ENCODE peak calls at places on chromosome 13, in nine cellular contexts. L is AG10803, I is body of pancreas, P is prostate gland, B is Calu3, F is left lung, A is mucosa of descending colon, V is HFF-Myc, M is bronchial epithelial cell. Z is an unnamed sample.

GRCh38 chr13:29754486-29754806 is 96.0 kb downstream of the UBL3 start:
- DNase-seq in L (peak), I (no peak), P (no peak), B (no peak), F (no peak), A (no peak), V (no peak), M (no peak), Z (no peak)

GRCh38 chr13:51397262-51397933 is 55.4 kb downstream of the INTS6 start:
- DNase-seq in L (peak), I (peak), P (peak), B (no peak), F (no peak), A (peak), V (peak), M (no peak), Z (no peak)

GRCh38 chr13:86085890-86086289 is 286.7 kb upstream of the SLITRK6 start:
- DNase-seq in L (no peak), I (no peak), P (no peak), B (no peak), F (no peak), A (no peak), V (no peak), M (peak), Z (no peak)

GRCh38 chr13:62706035-62706434 is 1290.4 kb upstream of the PCDH20 start:
- DNase-seq in L (no peak), I (no peak), P (no peak), B (no peak), F (no peak), A (no peak), V (no peak), M (peak), Z (no peak)

GRCh38 chr13:105979586-105979985 is 555.9 kb downstream of the EFNB2 start:
- DNase-seq in L (peak), I (peak), P (peak), B (no peak), F (no peak), A (peak), V (no peak), M (peak), Z (no peak)

GRCh38 chr13:84831666-84832657 is 949.7 kb upstream of the SLITRK1 start:
- DNase-seq in L (no peak), I (no peak), P (no peak), B (no peak), F (peak), A (no peak), V (no peak), M (no peak), Z (no peak)

GRCh38 chr13:43546260-43546659 is 240.5 kb downstream of the ENOX1 start:
- DNase-seq in L (no peak), I (no peak), P (no peak), B (no peak), F (no peak), A (no peak), V (no peak), M (no peak), Z (no peak)

GRCh38 chr13:62387642-62388041 is 972.0 kb upstream of the PCDH20 start:
- DNase-seq in L (no peak), I (no peak), P (no peak), B (no peak), F (no peak), A (no peak), V (no peak), M (no peak), Z (no peak)

GRCh38 chr13:57858376-57858775 is 226.8 kb downstream of the PCDH17 start:
- DNase-seq in L (no peak), I (no peak), P (no peak), B (no peak), F (no peak), A (no peak), V (no peak), M (no peak), Z (no peak)

GRCh38 chr13:94112227-94112626 is 367.3 kb downstream of the DCT start:
- DNase-seq in L (peak), I (peak), P (no peak), B (no peak), F (no peak), A (peak), V (peak), M (peak), Z (no peak)

GRCh38 chr13:57611956-57612355 is 19.6 kb upstream of the PCDH17 start:
- DNase-seq in L (no peak), I (no peak), P (no peak), B (no peak), F (no peak), A (no peak), V (no peak), M (no peak), Z (no peak)

GRCh38 chr13:47598340-47598911 is 402.6 kb downstream of the SUCLA2 start:
- DNase-seq in L (peak), I (no peak), P (no peak), B (no peak), F (no peak), A (no peak), V (no peak), M (peak), Z (no peak)

GRCh38 chr13:99955747-99956472 is 15.7 kb downstream of the ZIC5 start:
- DNase-seq in L (peak), I (no peak), P (no peak), B (no peak), F (peak), A (no peak), V (no peak), M (no peak), Z (no peak)

GRCh38 chr13:22014469-22014868 is 343.6 kb downstream of the FGF9 start:
- DNase-seq in L (peak), I (no peak), P (peak), B (no peak), F (no peak), A (no peak), V (no peak), M (peak), Z (no peak)

GRCh38 chr13:99774644-99775043 is 196.9 kb downstream of the ZIC5 start:
- DNase-seq in L (no peak), I (no peak), P (peak), B (no peak), F (no peak), A (no peak), V (no peak), M (no peak), Z (no peak)

GRCh38 chr13:21005193-21005592 is 56.2 kb downstream of the LATS2 start:
- DNase-seq in L (no peak), I (no peak), P (no peak), B (no peak), F (no peak), A (no peak), V (no peak), M (no peak), Z (no peak)

GRCh38 chr13:44618326-44618725 is 42.2 kb upstream of the TSC22D1 start:
- DNase-seq in L (peak), I (no peak), P (no peak), B (no peak), F (no peak), A (no peak), V (no peak), M (no peak), Z (no peak)

GRCh38 chr13:94825507-94825906 is 113.2 kb upstream of the SOX21 start:
- DNase-seq in L (peak), I (peak), P (no peak), B (no peak), F (no peak), A (peak), V (peak), M (no peak), Z (no peak)

GRCh38 chr13:85313761-85314503 is 485.3 kb downstream of the SLITRK6 start:
- DNase-seq in L (peak), I (no peak), P (no peak), B (peak), F (no peak), A (no peak), V (peak), M (peak), Z (no peak)

GRCh38 chr13:92126399-92126798 is 728.0 kb downstream of the GPC5 start:
- DNase-seq in L (no peak), I (no peak), P (no peak), B (no peak), F (no peak), A (no peak), V (no peak), M (no peak), Z (no peak)

GRCh38 chr13:95298971-95299627 is 2.2 kb downstream of the ABCC4 start:
- DNase-seq in L (peak), I (no peak), P (no peak), B (no peak), F (no peak), A (no peak), V (peak), M (peak), Z (no peak)

GRCh38 chr13:112752711-112753541 is 63.1 kb downstream of the ATP11A start:
- DNase-seq in L (no peak), I (no peak), P (no peak), B (no peak), F (no peak), A (no peak), V (no peak), M (no peak), Z (no peak)

GRCh38 chr13:29908411-29908810 is 58.0 kb upstream of the UBL3 start:
- DNase-seq in L (peak), I (no peak), P (no peak), B (no peak), F (no peak), A (no peak), V (peak), M (peak), Z (no peak)

GRCh38 chr13:48680756-48681392 is 27.1 kb downstream of the CYSLTR2 start:
- DNase-seq in L (no peak), I (no peak), P (no peak), B (no peak), F (no peak), A (no peak), V (no peak), M (no peak), Z (no peak)

GRCh38 chr13:45341799-45342584 is 1.0 kb upstream of the TPT1 start:
- DNase-seq in L (peak), I (peak), P (peak), B (peak), F (no peak), A (peak), V (no peak), M (peak), Z (peak)

GRCh38 chr13:44224433-44225149 is 149.0 kb upstream of the SERP2 start:
- DNase-seq in L (no peak), I (peak), P (no peak), B (no peak), F (no peak), A (no peak), V (no peak), M (no peak), Z (no peak)

GRCh38 chr13:90415902-90416301 is 931.6 kb upstream of the MIR17HG start:
- DNase-seq in L (no peak), I (no peak), P (no peak), B (no peak), F (no peak), A (no peak), V (no peak), M (no peak), Z (no peak)

GRCh38 chr13:23695711-23696512 is 125.7 kb downstream of the TNFRSF19 start:
- DNase-seq in L (no peak), I (no peak), P (no peak), B (no peak), F (peak), A (peak), V (no peak), M (no peak), Z (no peak)

GRCh38 chr13:46817081-46817480 is 20.1 kb upstream of the ESD start:
- DNase-seq in L (no peak), I (no peak), P (no peak), B (no peak), F (no peak), A (no peak), V (no peak), M (peak), Z (no peak)

GRCh38 chr13:50208826-50209335 is 193.6 kb downstream of the KCNRG start:
- DNase-seq in L (peak), I (peak), P (no peak), B (peak), F (peak), A (peak), V (peak), M (peak), Z (no peak)

GRCh38 chr13:73880365-73880764 is 253.8 kb downstream of the KLF12 start:
- DNase-seq in L (peak), I (no peak), P (no peak), B (no peak), F (no peak), A (no peak), V (no peak), M (peak), Z (no peak)

GRCh38 chr13:19622189-19622588 is 11.3 kb upstream of the MPHOSPH8 start:
- DNase-seq in L (no peak), I (no peak), P (no peak), B (no peak), F (no peak), A (peak), V (no peak), M (peak), Z (no peak)

GRCh38 chr13:51801631-51802099 is 2.3 kb downstream of the DHRS12 start:
- DNase-seq in L (peak), I (peak), P (peak), B (peak), F (no peak), A (peak), V (no peak), M (no peak), Z (peak)

GRCh38 chr13:25904830-25905229 is 147.0 kb downstream of the SHISA2 start:
- DNase-seq in L (no peak), I (no peak), P (no peak), B (no peak), F (no peak), A (no peak), V (no peak), M (no peak), Z (no peak)

GRCh38 chr13:113620036-113620435 is 35.5 kb downstream of the TFDP1 start:
- DNase-seq in L (no peak), I (no peak), P (no peak), B (no peak), F (peak), A (no peak), V (no peak), M (no peak), Z (no peak)

GRCh38 chr13:19085258-19085657 is 96.4 kb downstream of the TUBA3C start:
- DNase-seq in L (no peak), I (no peak), P (no peak), B (no peak), F (peak), A (no peak), V (no peak), M (no peak), Z (no peak)

GRCh38 chr13:40992678-40993077 is 26.4 kb downstream of the ELF1 start:
- DNase-seq in L (no peak), I (no peak), P (no peak), B (no peak), F (no peak), A (no peak), V (no peak), M (peak), Z (no peak)
- TF ChIP-seq CTCF in L (no peak), I (no peak), P (peak), B (no peak), F (no peak), A (no peak), V (no peak), M (peak), Z (no peak)

GRCh38 chr13:110551284-110551683 is 10.2 kb downstream of the RAB20 start:
- DNase-seq in L (no peak), I (no peak), P (no peak), B (no peak), F (no peak), A (no peak), V (no peak), M (no peak), Z (no peak)

GRCh38 chr13:110553417-110553816 is 8.1 kb downstream of the RAB20 start:
- DNase-seq in L (no peak), I (no peak), P (no peak), B (no peak), F (no peak), A (no peak), V (no peak), M (no peak), Z (no peak)

GRCh38 chr13:110554227-110554836 is 7.2 kb downstream of the RAB20 start:
- DNase-seq in L (no peak), I (no peak), P (no peak), B (no peak), F (no peak), A (no peak), V (no peak), M (no peak), Z (no peak)

GRCh38 chr13:110554946-110555345 is 6.6 kb downstream of the RAB20 start:
- DNase-seq in L (no peak), I (no peak), P (no peak), B (no peak), F (no peak), A (no peak), V (no peak), M (no peak), Z (no peak)

DNA sequence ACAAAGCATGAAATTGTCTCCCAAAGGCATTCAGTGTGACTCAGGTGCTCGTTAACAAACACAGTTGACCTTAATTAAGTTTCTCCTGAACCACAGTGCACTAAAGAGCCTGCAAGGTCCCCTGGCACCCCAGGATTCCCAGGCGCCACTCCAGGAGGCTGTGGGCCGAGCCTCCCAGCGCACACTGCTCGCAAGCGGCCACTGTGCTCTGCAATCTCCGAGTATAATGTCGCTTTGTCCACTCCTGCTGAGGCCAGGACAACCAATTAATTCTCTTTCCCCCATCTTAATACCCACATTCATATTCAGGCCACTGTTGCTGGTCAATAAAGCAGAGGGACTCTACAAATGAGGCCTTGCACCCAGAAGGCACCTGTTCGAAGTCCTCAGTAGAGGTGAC is 8.8 kb downstream of the RAB20 start:
- DNase-seq in L (no peak), I (no peak), P (no peak), B (no peak), F (no peak), A (no peak), V (no peak), M (no peak), Z (no peak)
- TF ChIP-seq CTCF in L (no peak), I (no peak), P (no peak), B (no peak), F (no peak), A (no peak), V (no peak), M (no peak), Z (no peak)

GRCh38 chr13:65656740-65657329 is 1573.3 kb downstream of the PCDH9 start:
- DNase-seq in L (peak), I (no peak), P (no peak), B (no peak), F (no peak), A (no peak), V (no peak), M (peak), Z (no peak)
- TF ChIP-seq CTCF in L (peak), I (peak), P (peak), B (no peak), F (no peak), A (no peak), V (no peak), M (peak), Z (peak)

DNA sequence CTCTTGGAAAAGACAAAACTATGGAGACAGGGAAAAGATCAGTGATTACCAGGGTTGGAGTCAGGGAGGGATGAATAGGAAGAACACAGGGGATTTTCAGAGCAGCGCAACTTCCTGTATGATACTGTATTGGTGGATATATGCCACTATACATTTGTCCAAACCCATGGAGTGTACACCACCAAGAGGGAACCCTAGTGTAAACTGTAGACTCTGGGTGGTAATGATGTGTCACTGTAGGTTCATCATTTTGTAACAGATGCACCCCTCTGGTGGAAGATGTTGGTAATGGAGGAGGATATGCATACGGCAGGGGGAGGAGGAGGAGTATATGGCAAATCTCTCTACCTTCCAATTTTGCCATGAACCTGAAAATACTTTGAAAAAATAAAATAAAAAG is 68.1 kb downstream of the UFM1 start:
- DNase-seq in L (peak), I (no peak), P (no peak), B (peak), F (no peak), A (peak), V (peak), M (peak), Z (no peak)
- TF ChIP-seq CTCF in L (peak), I (no peak), P (no peak), B (peak), F (no peak), A (no peak), V (peak), M (peak), Z (no peak)

GRCh38 chr13:96781141-96781540 is 213.1 kb downstream of the OXGR1 start:
- DNase-seq in L (no peak), I (no peak), P (no peak), B (no peak), F (no peak), A (no peak), V (no peak), M (no peak), Z (no peak)
- TF ChIP-seq CTCF in L (no peak), I (no peak), P (no peak), B (no peak), F (no peak), A (no peak), V (no peak), M (no peak), Z (no peak)

DNA sequence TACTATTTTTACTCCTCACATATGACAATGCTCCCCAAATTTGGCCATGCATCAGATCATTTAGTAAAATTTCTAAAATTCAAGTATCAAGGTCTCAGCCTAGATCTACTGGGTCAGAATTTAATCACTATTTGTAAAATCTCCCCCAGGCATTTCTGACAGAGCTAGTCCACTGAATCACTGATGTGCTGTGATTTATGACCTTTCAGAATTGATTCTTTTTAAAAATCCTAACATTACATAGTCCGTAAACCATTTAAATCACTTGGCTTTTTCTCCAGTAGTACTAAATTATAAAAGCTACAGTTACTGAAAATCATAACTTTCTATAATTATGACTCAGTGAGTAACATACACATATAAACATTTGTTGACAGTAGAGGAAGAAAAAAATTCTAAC is 92.8 kb upstream of the RAP2A start:
- DNase-seq in L (no peak), I (no peak), P (no peak), B (no peak), F (no peak), A (no peak), V (no peak), M (no peak), Z (no peak)
- TF ChIP-seq CTCF in L (no peak), I (no peak), P (no peak), B (no peak), F (no peak), A (no peak), V (no peak), M (no peak), Z (no peak)

GRCh38 chr13:31814523-31814922 is 75.2 kb downstream of the RXFP2 start:
- DNase-seq in L (no peak), I (no peak), P (no peak), B (no peak), F (no peak), A (no peak), V (no peak), M (no peak), Z (no peak)
- TF ChIP-seq CTCF in L (no peak), I (no peak), P (no peak), B (no peak), F (no peak), A (no peak), V (no peak), M (no peak), Z (no peak)

GRCh38 chr13:102721800-102722231 is 27.0 kb upstream of the METTL21C start:
- DNase-seq in L (peak), I (no peak), P (no peak), B (no peak), F (no peak), A (no peak), V (no peak), M (peak), Z (no peak)

GRCh38 chr13:102729560-102730275 is 34.9 kb upstream of the METTL21C start:
- DNase-seq in L (no peak), I (no peak), P (no peak), B (no peak), F (no peak), A (no peak), V (peak), M (peak), Z (no peak)

GRCh38 chr13:102724923-102725322 is 30.1 kb upstream of the METTL21C start:
- DNase-seq in L (peak), I (peak), P (no peak), B (peak), F (no peak), A (peak), V (no peak), M (peak), Z (no peak)

DNA sequence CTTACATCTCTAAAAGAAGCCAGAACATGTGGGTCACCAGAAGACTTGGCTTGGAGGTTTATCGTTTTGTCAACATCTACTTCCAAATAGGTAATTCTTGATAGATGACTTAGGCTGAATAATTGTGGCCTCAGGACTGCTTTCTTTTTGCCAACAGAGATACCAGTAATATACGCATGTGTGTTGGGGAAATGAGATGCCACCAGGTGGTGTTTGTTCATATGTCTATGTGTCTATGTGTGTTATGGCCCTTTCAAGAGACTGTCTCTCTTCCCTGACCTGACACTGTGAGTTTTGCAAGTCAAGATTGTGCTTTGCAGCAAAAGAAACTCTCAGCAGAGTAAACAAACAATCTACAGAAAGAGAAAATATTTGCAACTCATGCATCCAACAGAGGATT is 31.6 kb upstream of the METTL21C start:
- DNase-seq in L (no peak), I (no peak), P (no peak), B (no peak), F (no peak), A (peak), V (no peak), M (peak), Z (no peak)
- TF ChIP-seq CTCF in L (peak), I (no peak), P (no peak), B (no peak), F (no peak), A (no peak), V (no peak), M (peak), Z (no peak)